ENCODE peak calls at places on chromosomes 3 and 15, in four cellular contexts. J, E, M and V are unnamed samples.

GRCh38 chr3:23019596-23020300 is 183.4 kb upstream of the UBE2E2 start:
- DNase-seq in J (no peak), E (no peak), M (peak; percentile 77), V (no peak)

GRCh38 chr3:69084326-69084667 is 440 bp upstream of the ARL6IP5 start:
- DNase-seq in J (no peak), E (no peak), M (peak; percentile 91), V (no peak)

GRCh38 chr15:88897456-88898194 is 2.3 kb upstream of the HAPLN3 start:
- DNase-seq in J (no peak), E (peak; percentile 95), M (peak; percentile 88), V (no peak)

GRCh38 chr3:29329986-29330514 is 49.2 kb downstream of the RBMS3 start:
- DNase-seq in J (no peak), E (no peak), M (no peak), V (no peak)

GRCh38 chr15:28132524-28133275 is 33.6 kb upstream of the OCA2 start:
- DNase-seq in J (no peak), E (no peak), M (peak; percentile 63), V (no peak)

GRCh38 chr3:54853573-54854404 is 74.1 kb downstream of the LRTM1 start:
- DNase-seq in J (no peak), E (peak; percentile 71), M (peak; percentile 68), V (peak; percentile 54)

GRCh38 chr3:179021119-179021903 is 50.3 kb downstream of the ZMAT3 start:
- DNase-seq in J (no peak), E (no peak), M (no peak), V (no peak)

GRCh38 chr3:15050405-15051092 is 14.6 kb downstream of the MRPS25 start:
- DNase-seq in J (no peak), E (no peak), M (no peak), V (no peak)

GRCh38 chr3:47897954-47898353 is 95.0 kb downstream of the DHX30 start:
- DNase-seq in J (no peak), E (no peak), M (no peak), V (no peak)

GRCh38 chr3:133862161-133862560 is 33.5 kb downstream of the RAB6B start:
- DNase-seq in J (no peak), E (no peak), M (no peak), V (no peak)

GRCh38 chr3:30855390-30855789 is 39.1 kb downstream of the GADL1 start:
- DNase-seq in J (no peak), E (no peak), M (no peak), V (no peak)

GRCh38 chr3:150733936-150734794 is 28.8 kb downstream of the SIAH2 start:
- DNase-seq in J (no peak), E (no peak), M (no peak), V (no peak)

GRCh38 chr3:186806173-186807055 is at the start of gene RFC4:
- DNase-seq in J (no peak), E (peak; percentile 95), M (peak; percentile 61), V (no peak)

GRCh38 chr3:155202626-155203025 is 90.9 kb downstream of the STRIT1 start:
- DNase-seq in J (no peak), E (no peak), M (peak; percentile 50), V (no peak)

GRCh38 chr3:73868688-73869315 is 244.1 kb upstream of the PDZRN3 start:
- DNase-seq in J (no peak), E (peak; percentile 11), M (peak; percentile 70), V (no peak)

GRCh38 chr3:188197388-188197847 is 43.5 kb downstream of the LPP start:
- DNase-seq in J (no peak), E (no peak), M (no peak), V (no peak)

GRCh38 chr15:28896944-28897343 is 11.2 kb downstream of the APBA2 start:
- DNase-seq in J (no peak), E (no peak), M (peak; percentile 57), V (no peak)

GRCh38 chr3:64740232-64740631 is 52.4 kb upstream of the ADAMTS9 start:
- DNase-seq in J (no peak), E (no peak), M (peak; percentile 8), V (no peak)

GRCh38 chr15:89016549-89017041 is 71.7 kb upstream of the ABHD2 start:
- DNase-seq in J (no peak), E (peak; percentile 46), M (peak; percentile 56), V (no peak)

GRCh38 chr3:38723569-38724391 is 74.3 kb upstream of the SCN5A start:
- DNase-seq in J (no peak), E (no peak), M (peak; percentile 49), V (no peak)

GRCh38 chr3:111828506-111828905 is 30.6 kb upstream of the PHLDB2 start:
- DNase-seq in J (no peak), E (no peak), M (no peak), V (no peak)

GRCh38 chr3:69094467-69095205 is 9.9 kb downstream of the ARL6IP5 start:
- DNase-seq in J (no peak), E (no peak), M (peak; percentile 72), V (no peak)

GRCh38 chr15:78739206-78739605 is 72.1 kb downstream of the ADAMTS7 start:
- DNase-seq in J (no peak), E (no peak), M (no peak), V (no peak)

GRCh38 chr3:41267975-41268640 is 68.8 kb downstream of the CTNNB1 start:
- DNase-seq in J (no peak), E (peak; percentile 67), M (peak; percentile 93), V (no peak)

GRCh38 chr15:98953950-98954349 is 53.6 kb downstream of the PGPEP1L start:
- DNase-seq in J (no peak), E (no peak), M (no peak), V (no peak)

GRCh38 chr3:55720614-55721013 is 233.5 kb upstream of the WNT5A start:
- DNase-seq in J (no peak), E (no peak), M (peak; percentile 34), V (no peak)

GRCh38 chr3:120369000-120369399 is 19.8 kb upstream of the LRRC58 start:
- DNase-seq in J (no peak), E (peak; percentile 65), M (no peak), V (no peak)

GRCh38 chr3:32217339-32217738 is 21.1 kb upstream of the CMTM8 start:
- DNase-seq in J (no peak), E (no peak), M (no peak), V (no peak)

GRCh38 chr15:63820210-63820609 is 13.5 kb downstream of the HERC1 start:
- DNase-seq in J (no peak), E (no peak), M (no peak), V (no peak)